ENCODE peak calls at places on chromosome 19, in eight cellular contexts. H, N, X, Y, B, R, Z and K are unnamed samples.

GRCh38 chr19:38561053-38561606 is 56.6 kb downstream of the MAP4K1 start:
- DNase-seq in R (no peak), B (no peak), Z (no peak), N (no peak), Y (no peak), X (no peak), H (no peak), K (no peak)

GRCh38 chr19:45164577-45165335 is 4.0 kb upstream of the NKPD1 start:
- DNase-seq in R (peak), X (peak), Z (peak), B (peak), N (no peak), H (peak), Y (peak), K (peak)

GRCh38 chr19:18119243-18120105 is 21.9 kb downstream of the MAST3 start:
- DNase-seq in R (no peak), Z (peak), H (peak), B (no peak), N (no peak), X (peak), Y (no peak), K (peak)

GRCh38 chr19:3442487-3443071 is 37.7 kb downstream of the SMIM24 start:
- DNase-seq in X (no peak), Y (no peak), B (no peak), H (no peak), R (no peak), Z (no peak), N (no peak), K (no peak)

GRCh38 chr19:10744848-10745293 is 27.0 kb downstream of the DNM2 start:
- DNase-seq in Y (no peak), X (no peak), R (no peak), B (no peak), H (no peak), Z (no peak), N (no peak), K (no peak)

GRCh38 chr19:290539-291521 is at the start of gene PLPP2:
- DNase-seq in N (peak), B (peak), Y (peak), X (no peak), H (no peak), R (no peak), Z (no peak), K (no peak)

GRCh38 chr19:33064778-33065550 is at the start of gene RHPN2:
- DNase-seq in R (no peak), B (peak), Z (no peak), Y (peak), H (peak), N (peak), X (peak), K (peak)

GRCh38 chr19:55304279-55304978 is 20.6 kb downstream of the BRSK1 start:
- DNase-seq in N (peak), R (no peak), Z (no peak), Y (peak), H (no peak), X (no peak), B (peak), K (no peak)

GRCh38 chr19:49188626-49189200 is 31.1 kb downstream of the TRPM4 start:
- DNase-seq in Y (no peak), H (no peak), X (no peak), N (no peak), R (no peak), B (no peak), Z (no peak), K (no peak)

GRCh38 chr19:31274964-31275319 is 74.3 kb downstream of the TSHZ3 start:
- DNase-seq in R (no peak), Z (no peak), Y (no peak), B (no peak), X (no peak), N (no peak), H (no peak), K (no peak)

GRCh38 chr19:50046649-50047503 is 21.1 kb downstream of the ZNF473 start:
- DNase-seq in R (peak), B (peak), Y (no peak), H (peak), X (peak), Z (peak), N (no peak), K (peak)

GRCh38 chr19:45781282-45782161 is 768 bp downstream of the DMPK start:
- DNase-seq in B (peak), Z (no peak), R (no peak), H (no peak), N (peak), X (no peak), Y (no peak), K (no peak)

GRCh38 chr19:55667958-55668357 is 7.1 kb upstream of the EPN1 start:
- DNase-seq in N (no peak), X (no peak), Y (no peak), B (peak), H (no peak), R (no peak), Z (no peak), K (no peak)